ENCODE peak calls at places on chromosomes 2 and 18, in seven cellular contexts. W is A549, A is HCT116, T is transverse colon, Y is stomach, C is tibial nerve, M is ovary. R is an unnamed sample.

GRCh38 chr2:134670955-134671354 is 47.8 kb downstream of the TMEM163 start:
- DNase-seq in C (no peak), W (no peak), A (no peak), T (no peak), Y (peak), M (no peak), R (no peak)

GRCh38 chr2:15031745-15032240 is 399.3 kb downstream of the LRATD1 start:
- DNase-seq in T (no peak), W (no peak), M (no peak), Y (no peak), C (no peak), A (no peak), R (no peak)

GRCh38 chr2:105857076-105857740 is 112.5 kb downstream of the NCK2 start:
- DNase-seq in W (no peak), Y (no peak), C (no peak), A (no peak), M (no peak), T (no peak), R (no peak)

GRCh38 chr18:73153271-73153670 is 285.5 kb upstream of the NETO1 start:
- DNase-seq in C (no peak), Y (no peak), W (no peak), A (no peak), M (no peak), T (no peak), R (no peak)

GRCh38 chr2:135904590-135904989 is 28.3 kb upstream of the MCM6 start:
- DNase-seq in W (no peak), A (no peak), M (no peak), Y (no peak), C (no peak), T (no peak), R (peak)

GRCh38 chr18:4157339-4157738 is 297.8 kb downstream of the DLGAP1 start:
- DNase-seq in M (no peak), A (no peak), C (no peak), W (no peak), T (no peak), Y (no peak), R (no peak)

GRCh38 chr18:59455728-59456276 is 96.7 kb upstream of the LMAN1 start:
- DNase-seq in C (no peak), T (no peak), Y (no peak), W (no peak), A (no peak), M (no peak), R (no peak)

GRCh38 chr2:130358420-130359350 is 2.8 kb downstream of the PTPN18 start:
- DNase-seq in T (no peak), M (no peak), A (no peak), C (no peak), W (no peak), Y (no peak), R (no peak)

GRCh38 chr2:226114436-226114835 is 685.2 kb downstream of the IRS1 start:
- DNase-seq in M (no peak), T (no peak), W (peak), Y (no peak), A (peak), C (no peak), R (no peak)

GRCh38 chr2:109005686-109006204 is 16.7 kb upstream of the EDAR start:
- DNase-seq in A (no peak), W (no peak), T (no peak), Y (no peak), M (no peak), C (no peak), R (no peak)

GRCh38 chr2:204544961-204545860 is at the start of gene PARD3B:
- DNase-seq in C (peak), M (peak), W (peak), A (peak), Y (peak), T (peak), R (peak)

GRCh38 chr2:64730551-64731305 is 77.0 kb upstream of the SERTAD2 start:
- DNase-seq in A (no peak), W (no peak), Y (peak), C (peak), T (peak), M (peak), R (peak)

GRCh38 chr2:60961457-60961856 is 56.1 kb upstream of the PEX13 start:
- DNase-seq in A (no peak), C (no peak), T (no peak), W (peak), Y (no peak), M (no peak), R (no peak)

GRCh38 chr2:110126086-110126773 is 10.6 kb upstream of the MALL start:
- DNase-seq in M (no peak), A (no peak), Y (no peak), W (no peak), C (no peak), T (no peak), R (no peak)

GRCh38 chr2:59249441-59250330 is 1008.6 kb upstream of the FANCL start:
- DNase-seq in W (no peak), C (no peak), Y (no peak), M (no peak), T (no peak), A (no peak), R (no peak)

GRCh38 chr2:52594036-52594435 is 1173.6 kb upstream of the CHAC2 start:
- DNase-seq in T (no peak), C (no peak), Y (no peak), W (no peak), A (no peak), M (no peak), R (no peak)

GRCh38 chr2:177225965-177226360 is 13.4 kb downstream of the HNRNPA3 start:
- DNase-seq in M (no peak), Y (no peak), C (no peak), W (no peak), A (no peak), T (no peak), R (no peak)
- TF ChIP-seq POLR2A in M (no peak), Y (no peak), C (no peak), W (no peak), A (no peak), T (no peak), R (no peak)

DNA sequence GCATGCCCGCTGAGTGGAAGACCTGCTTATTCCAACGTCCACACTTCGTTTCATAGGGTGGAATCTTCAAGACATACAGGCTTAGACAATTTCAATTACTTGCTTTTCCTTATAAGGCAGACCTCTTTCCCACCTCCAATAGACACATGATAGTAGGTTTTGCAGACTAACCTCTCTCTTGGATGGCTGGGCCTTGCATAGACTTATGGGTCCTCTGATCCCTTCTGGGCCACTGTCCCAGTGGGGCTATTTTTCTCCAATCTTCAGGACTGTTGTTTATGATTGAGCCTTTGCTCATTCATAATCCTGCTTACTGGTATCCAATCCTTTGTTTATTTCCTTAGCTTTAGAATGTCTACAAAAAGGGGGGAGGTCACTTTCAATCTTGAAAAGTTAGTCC is 138.9 kb downstream of the FAM210A start:
- DNase-seq in Y (no peak), A (no peak), M (no peak), T (no peak), C (no peak), W (no peak), R (no peak)
- TF ChIP-seq POLR2A in Y (no peak), A (no peak), M (no peak), T (no peak), C (no peak), W (no peak), R (no peak)

GRCh38 chr18:80109676-80110078 is 615 bp downstream of the ADNP2 start:
- DNase-seq in T (peak), A (no peak), C (no peak), Y (peak), W (peak), M (peak), R (peak)

GRCh38 chr18:80106482-80107051 is 2.5 kb upstream of the ADNP2 start:
- DNase-seq in W (no peak), M (no peak), C (no peak), Y (no peak), T (no peak), A (no peak), R (no peak)

GRCh38 chr18:80108122-80108536 is 933 bp upstream of the ADNP2 start:
- DNase-seq in C (no peak), M (peak), T (no peak), W (no peak), A (no peak), Y (no peak), R (peak)

GRCh38 chr18:80107396-80107795 is 1.7 kb upstream of the ADNP2 start:
- DNase-seq in A (no peak), T (no peak), Y (no peak), W (no peak), M (no peak), C (no peak), R (no peak)

GRCh38 chr18:80108739-80109675 is at the start of gene ADNP2:
- DNase-seq in W (peak), T (peak), C (peak), Y (peak), A (peak), M (peak), R (peak)
- TF ChIP-seq POLR2A in W (peak), T (no peak), C (peak), Y (no peak), A (peak), M (peak), R (peak)

DNA sequence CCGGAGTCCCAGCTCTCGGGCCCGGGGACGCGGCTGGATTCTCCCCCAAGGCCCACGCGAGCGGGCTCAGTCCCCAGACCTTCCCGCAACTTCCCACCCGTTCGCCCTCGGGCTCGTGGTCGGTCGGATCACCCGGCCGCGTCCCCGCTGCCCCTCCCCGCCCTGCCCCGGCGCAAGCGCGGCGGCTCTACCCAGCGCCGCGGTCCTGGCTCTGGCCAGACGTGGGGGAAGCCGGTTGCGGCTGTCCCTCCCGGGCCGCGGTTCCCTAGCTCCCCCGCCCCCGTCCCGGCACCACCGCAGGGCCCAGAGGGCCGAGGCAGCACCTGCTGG is 353 bp downstream of the NFE2L2 start:
- DNase-seq in T (peak), C (no peak), W (no peak), Y (peak), A (no peak), M (no peak), R (no peak)
- TF ChIP-seq POLR2A in T (no peak), C (no peak), W (no peak), Y (no peak), A (no peak), M (no peak), R (no peak)

DNA sequence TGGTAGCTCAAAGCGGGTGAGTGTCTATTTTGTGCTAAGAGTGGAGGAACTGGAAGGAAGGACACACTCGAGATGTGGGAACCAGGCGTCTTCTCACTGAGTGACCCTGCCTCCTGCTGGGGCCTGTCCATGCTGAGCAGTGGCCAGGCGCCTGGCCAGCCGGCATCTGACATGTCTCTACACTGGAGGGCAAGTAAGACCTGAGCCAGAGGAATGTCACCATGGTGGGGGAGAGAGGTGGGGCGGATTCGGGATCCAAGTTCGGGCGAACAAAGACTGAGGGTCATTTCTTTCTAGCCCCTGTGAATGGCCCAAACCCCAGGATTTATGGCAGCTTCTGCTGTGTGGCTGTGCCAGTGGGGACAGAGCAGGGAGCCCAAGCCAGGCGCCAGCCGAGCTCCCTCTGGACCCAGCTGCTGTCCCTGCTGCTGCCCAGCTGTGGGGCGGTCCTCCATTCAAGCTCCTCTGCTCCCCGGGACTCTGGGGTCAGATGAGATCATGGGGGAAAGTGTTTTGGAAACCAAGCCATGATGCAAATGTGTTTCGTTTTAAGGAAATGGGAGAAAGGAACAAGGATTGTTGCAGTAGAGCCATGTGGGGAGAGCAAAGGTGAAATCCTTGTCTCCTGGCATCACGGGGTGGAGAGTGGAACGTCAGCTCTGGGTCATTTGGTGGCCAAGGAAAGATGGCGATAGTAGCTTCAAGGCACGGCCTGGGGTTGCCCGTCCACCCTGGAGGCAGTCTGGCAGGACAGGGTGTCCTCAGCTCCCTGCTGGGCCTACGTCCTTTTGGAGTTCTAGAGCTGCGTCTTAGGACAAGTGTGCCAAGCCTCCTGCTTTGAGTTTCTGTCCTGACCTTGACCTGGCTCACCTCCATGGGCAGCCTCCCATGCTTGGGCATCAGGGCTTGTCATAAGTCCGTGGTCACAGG is 8.1 kb downstream of the ACKR3 start:
- DNase-seq in C (no peak), W (no peak), A (no peak), M (no peak), T (no peak), Y (no peak), R (no peak)
- TF ChIP-seq POLR2A in C (no peak), W (no peak), A (no peak), M (no peak), T (peak), Y (no peak), R (no peak)

DNA sequence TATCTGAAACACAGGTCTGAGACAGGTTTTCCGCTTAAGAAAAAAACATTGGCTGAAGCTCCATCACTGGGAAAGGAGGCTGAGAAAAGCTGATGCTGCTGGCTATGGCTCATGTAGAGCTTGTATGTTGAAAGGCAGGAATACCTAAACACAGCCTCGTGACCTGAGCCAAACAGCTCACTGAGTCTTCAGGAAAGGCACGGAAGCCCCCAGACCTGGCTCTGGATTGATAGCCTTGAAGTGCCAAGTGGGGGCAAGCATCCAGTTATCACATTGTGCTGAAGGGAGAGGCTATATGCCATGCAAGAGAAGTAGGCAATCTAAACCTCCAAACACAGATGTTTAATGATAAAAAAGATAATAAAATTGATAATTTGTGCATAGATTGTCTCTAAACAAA is 21.9 kb downstream of the CYTIP start:
- DNase-seq in W (no peak), T (no peak), M (no peak), C (no peak), A (no peak), Y (no peak), R (no peak)
- TF ChIP-seq POLR2A in W (no peak), T (no peak), M (no peak), C (no peak), A (no peak), Y (no peak), R (no peak)

GRCh38 chr2:68292108-68292710 is 27.5 kb downstream of the CNRIP1 start:
- DNase-seq in M (no peak), A (peak), T (no peak), Y (no peak), C (no peak), W (peak), R (peak)
- TF ChIP-seq POLR2A in M (no peak), A (no peak), T (no peak), Y (no peak), C (no peak), W (no peak), R (no peak)

R was measured in erythroblast.